ENCODE peak calls at places on chromosomes 6 and 20, in four cellular contexts. D is NCI-H510A; I is GDM1; H is stimulated activated CD4-positive, alpha-beta T cell treated with anti-CD3 and anti-CD28 coated beads, Interleukin-15, amount 100 ng/mL, for 24 hours. J is an unnamed sample.

GRCh38 chr6:55255061-55255571 is 72.2 kb upstream of the GFRAL start:
- DNase-seq in D (peak; percentile 20), I (no peak), H (no peak), J (no peak)

GRCh38 chr6:7900621-7901020 is 10.0 kb downstream of the TXNDC5 start:
- DNase-seq in D (no peak), I (no peak), H (no peak), J (no peak)

GRCh38 chr6:7730852-7731251 is 5.0 kb downstream of the BMP6 start:
- DNase-seq in D (no peak), I (no peak), H (no peak), J (peak; percentile 46)

GRCh38 chr20:59258103-59258705 is 42.2 kb upstream of the EDN3 start:
- DNase-seq in D (no peak), I (no peak), H (no peak), J (no peak)

GRCh38 chr6:161422710-161423109 is 148.8 kb upstream of the AGPAT4 start:
- DNase-seq in D (no peak), I (no peak), H (no peak), J (no peak)

GRCh38 chr20:47150403-47151152 is 205.9 kb downstream of the ZMYND8 start:
- DNase-seq in D (peak; percentile 17), I (no peak), H (peak; percentile 38), J (no peak)

GRCh38 chr6:112274774-112275173 is 20.4 kb upstream of the LAMA4 start:
- DNase-seq in D (no peak), I (no peak), H (no peak), J (no peak)

GRCh38 chr6:116382587-116382986 is 11.8 kb downstream of the DSE start:
- DNase-seq in D (no peak), I (no peak), H (no peak), J (no peak)

GRCh38 chr6:12548526-12548925 is 168.0 kb upstream of the PHACTR1 start:
- DNase-seq in D (no peak), I (no peak), H (no peak), J (peak; percentile 83)

GRCh38 chr20:10924628-10925266 is 250.9 kb upstream of the JAG1 start:
- DNase-seq in D (peak; percentile 77), I (no peak), H (no peak), J (peak; percentile 84)

GRCh38 chr6:47061631-47062300 is 19.6 kb upstream of the ADGRF1 start:
- DNase-seq in D (no peak), I (no peak), H (no peak), J (no peak)

GRCh38 chr6:39362487-39362865 is 40.0 kb upstream of the KCNK16 start:
- DNase-seq in D (no peak), I (no peak), H (no peak), J (no peak)

J was measured in BJ.